ENCODE peak calls at places on chromosomes 3 and 15, in four cellular contexts. One of them, this sample, is unnamed.

GRCh38 chr15:98077186-98077585 is 116.7 kb downstream of the ARRDC4 start:
- DNase-seq in sigmoid colon: no peak
- DNase-seq in tibial nerve: peak
- DNase-seq in NB4: no peak
- DNase-seq in this sample: no peak

GRCh38 chr15:64438653-64439447 is 21.5 kb upstream of the ZNF609 start:
- DNase-seq in tibial nerve: no peak
- DNase-seq in NB4: no peak
- DNase-seq in sigmoid colon: no peak
- DNase-seq in this sample: no peak

GRCh38 chr3:28667646-28668376 is 319.2 kb upstream of the AZI2 start:
- DNase-seq in tibial nerve: peak
- DNase-seq in NB4: peak
- DNase-seq in sigmoid colon: peak
- DNase-seq in this sample: peak

GRCh38 chr15:45391746-45392711 is 13.7 kb upstream of the GATM start:
- DNase-seq in tibial nerve: no peak
- DNase-seq in sigmoid colon: no peak
- DNase-seq in NB4: peak
- DNase-seq in this sample: no peak

GRCh38 chr3:72990701-72991395 is 5.8 kb upstream of the PPP4R2 start:
- DNase-seq in NB4: peak
- DNase-seq in sigmoid colon: no peak
- DNase-seq in tibial nerve: no peak
- DNase-seq in this sample: no peak

GRCh38 chr3:70737656-70738309 is 425.3 kb upstream of the MDFIC2 start:
- DNase-seq in NB4: no peak
- DNase-seq in sigmoid colon: no peak
- DNase-seq in tibial nerve: no peak
- DNase-seq in this sample: no peak

GRCh38 chr15:66566963-66567531 is 1.2 kb upstream of the LCTL start:
- DNase-seq in tibial nerve: no peak
- DNase-seq in sigmoid colon: no peak
- DNase-seq in NB4: peak
- DNase-seq in this sample: peak

GRCh38 chr3:125207507-125207906 is 5.0 kb downstream of the SLC12A8 start:
- DNase-seq in NB4: no peak
- DNase-seq in tibial nerve: no peak
- DNase-seq in sigmoid colon: no peak
- DNase-seq in this sample: no peak

GRCh38 chr15:70066004-70066403 is 31.7 kb downstream of the TLE3 start:
- DNase-seq in NB4: no peak
- DNase-seq in sigmoid colon: no peak
- DNase-seq in tibial nerve: no peak
- DNase-seq in this sample: no peak

GRCh38 chr3:29694331-29694730 is 413.5 kb downstream of the RBMS3 start:
- DNase-seq in sigmoid colon: no peak
- DNase-seq in tibial nerve: no peak
- DNase-seq in NB4: no peak
- DNase-seq in this sample: no peak
- H3K4me3 ChIP-seq in sigmoid colon: no peak
- H3K4me3 ChIP-seq in tibial nerve: no peak
- H3K4me3 ChIP-seq in NB4: no peak
- H3K4me3 ChIP-seq in this sample: no peak

GRCh38 chr3:100316656-100317069 is 17.9 kb upstream of the NIT2 start:
- DNase-seq in sigmoid colon: no peak
- DNase-seq in tibial nerve: no peak
- DNase-seq in NB4: peak
- DNase-seq in this sample: peak
- TF ChIP-seq CTCF in sigmoid colon: peak
- TF ChIP-seq CTCF in tibial nerve: peak
- TF ChIP-seq CTCF in NB4: peak
- TF ChIP-seq CTCF in this sample: peak

DNA sequence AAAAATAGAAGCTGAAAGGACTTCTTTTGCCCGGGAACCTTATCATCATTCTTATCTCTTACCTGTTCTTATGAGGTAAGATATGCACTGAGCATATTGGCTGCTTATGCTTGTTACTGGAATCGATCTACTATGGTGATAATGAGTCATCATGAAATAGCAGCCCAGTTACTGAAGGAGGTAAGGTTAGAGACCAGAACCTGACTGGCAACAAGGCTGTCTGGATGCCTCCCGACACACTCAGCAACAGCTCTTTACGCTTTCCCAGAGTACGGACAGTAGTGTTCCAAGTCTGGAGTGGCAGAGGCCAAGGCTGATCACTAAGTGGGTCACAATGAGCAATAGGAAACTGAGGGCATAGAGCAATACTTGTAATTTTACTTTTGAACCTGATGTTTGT is 314.1 kb downstream of the NLGN1 start:
- DNase-seq in NB4: no peak
- DNase-seq in sigmoid colon: no peak
- DNase-seq in tibial nerve: no peak
- DNase-seq in this sample: no peak
- H3K4me3 ChIP-seq in NB4: no peak
- H3K4me3 ChIP-seq in sigmoid colon: no peak
- H3K4me3 ChIP-seq in tibial nerve: no peak
- H3K4me3 ChIP-seq in this sample: no peak

DNA sequence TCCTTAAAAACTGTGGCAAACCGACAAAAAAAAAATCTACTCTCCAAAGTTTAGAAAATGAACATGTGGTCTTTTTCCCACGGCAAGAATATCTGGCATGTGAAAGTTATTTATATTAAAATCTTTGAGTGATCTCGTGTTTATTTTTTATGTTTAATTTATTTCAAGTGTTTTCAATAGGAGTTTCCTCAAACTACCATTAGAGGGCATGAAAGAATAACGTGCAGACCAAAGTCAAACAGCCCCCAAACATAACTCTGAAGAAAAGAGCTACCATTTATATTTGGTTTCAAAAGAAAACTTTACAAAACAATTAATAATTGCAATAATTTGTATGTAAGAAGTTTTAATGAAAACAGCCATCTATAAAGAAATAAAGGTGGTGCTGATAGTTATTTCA is 286.3 kb downstream of the ZIC4 start:
- DNase-seq in tibial nerve: no peak
- DNase-seq in NB4: peak
- DNase-seq in sigmoid colon: no peak
- DNase-seq in this sample: peak
- TF ChIP-seq CTCF in tibial nerve: no peak
- TF ChIP-seq CTCF in NB4: no peak
- TF ChIP-seq CTCF in sigmoid colon: no peak
- TF ChIP-seq CTCF in this sample: peak

GRCh38 chr15:37995461-37996347 is 61.3 kb downstream of the TMCO5A start:
- DNase-seq in sigmoid colon: no peak
- DNase-seq in NB4: peak
- DNase-seq in tibial nerve: no peak
- DNase-seq in this sample: peak
- H3K4me3 ChIP-seq in sigmoid colon: no peak
- H3K4me3 ChIP-seq in NB4: no peak
- H3K4me3 ChIP-seq in tibial nerve: no peak
- H3K4me3 ChIP-seq in this sample: peak